ENCODE peak calls at places on chromosomes 11 and 22, in five cellular contexts. One of them, this sample, is unnamed.

GRCh38 chr11:117820516-117820915 is 4.0 kb downstream of the FXYD2 start:
- DNase-seq in A549: no peak
- DNase-seq in AG08395: no peak
- DNase-seq in activated naive CD8-positive, alpha-beta T cell treated with anti-CD3 and anti-CD28 coated beads, Interleukin-2, amount 10 ng/mL, durations not matched to agents 7 days and 5 days: no peak
- DNase-seq in NB4: no peak
- DNase-seq in this sample: no peak

GRCh38 chr11:131880279-131880678 is 509.9 kb downstream of the NTM start:
- DNase-seq in activated naive CD8-positive, alpha-beta T cell treated with anti-CD3 and anti-CD28 coated beads, Interleukin-2, amount 10 ng/mL, durations not matched to agents 7 days and 5 days: no peak
- DNase-seq in A549: no peak
- DNase-seq in AG08395: no peak
- DNase-seq in NB4: no peak
- DNase-seq in this sample: no peak

GRCh38 chr22:41356430-41357028 is 25.2 kb upstream of the TEF start:
- DNase-seq in activated naive CD8-positive, alpha-beta T cell treated with anti-CD3 and anti-CD28 coated beads, Interleukin-2, amount 10 ng/mL, durations not matched to agents 7 days and 5 days: no peak
- DNase-seq in A549: no peak
- DNase-seq in NB4: no peak
- DNase-seq in AG08395: no peak
- DNase-seq in this sample: no peak

GRCh38 chr11:119115484-119116234 is 5.7 kb upstream of the HINFP start:
- DNase-seq in activated naive CD8-positive, alpha-beta T cell treated with anti-CD3 and anti-CD28 coated beads, Interleukin-2, amount 10 ng/mL, durations not matched to agents 7 days and 5 days: peak
- DNase-seq in A549: no peak
- DNase-seq in NB4: no peak
- DNase-seq in AG08395: no peak
- DNase-seq in this sample: no peak

GRCh38 chr11:124900464-124900863 is 2.8 kb upstream of the ROBO4 start:
- DNase-seq in activated naive CD8-positive, alpha-beta T cell treated with anti-CD3 and anti-CD28 coated beads, Interleukin-2, amount 10 ng/mL, durations not matched to agents 7 days and 5 days: no peak
- DNase-seq in A549: peak
- DNase-seq in AG08395: peak
- DNase-seq in NB4: no peak
- DNase-seq in this sample: no peak

GRCh38 chr22:35230839-35231584 is 26.3 kb upstream of the HMGXB4 start:
- DNase-seq in A549: peak
- DNase-seq in activated naive CD8-positive, alpha-beta T cell treated with anti-CD3 and anti-CD28 coated beads, Interleukin-2, amount 10 ng/mL, durations not matched to agents 7 days and 5 days: no peak
- DNase-seq in NB4: peak
- DNase-seq in AG08395: no peak
- DNase-seq in this sample: peak

GRCh38 chr11:64036081-64037026 is 623 bp downstream of the FLRT1 start:
- DNase-seq in activated naive CD8-positive, alpha-beta T cell treated with anti-CD3 and anti-CD28 coated beads, Interleukin-2, amount 10 ng/mL, durations not matched to agents 7 days and 5 days: no peak
- DNase-seq in NB4: peak
- DNase-seq in A549: no peak
- DNase-seq in AG08395: peak
- DNase-seq in this sample: no peak

GRCh38 chr11:94664336-94664735 is 97.2 kb downstream of the PIWIL4 start:
- DNase-seq in A549: peak
- DNase-seq in AG08395: peak
- DNase-seq in activated naive CD8-positive, alpha-beta T cell treated with anti-CD3 and anti-CD28 coated beads, Interleukin-2, amount 10 ng/mL, durations not matched to agents 7 days and 5 days: no peak
- DNase-seq in NB4: no peak
- DNase-seq in this sample: no peak

GRCh38 chr11:114075891-114076441 is 16.5 kb downstream of the ZBTB16 start:
- DNase-seq in activated naive CD8-positive, alpha-beta T cell treated with anti-CD3 and anti-CD28 coated beads, Interleukin-2, amount 10 ng/mL, durations not matched to agents 7 days and 5 days: no peak
- DNase-seq in NB4: peak
- DNase-seq in A549: peak
- DNase-seq in AG08395: peak
- DNase-seq in this sample: no peak

GRCh38 chr22:29780781-29781676 is 13.9 kb downstream of the UQCR10 start:
- DNase-seq in A549: no peak
- DNase-seq in NB4: no peak
- DNase-seq in AG08395: peak
- DNase-seq in activated naive CD8-positive, alpha-beta T cell treated with anti-CD3 and anti-CD28 coated beads, Interleukin-2, amount 10 ng/mL, durations not matched to agents 7 days and 5 days: no peak
- DNase-seq in this sample: no peak

GRCh38 chr11:114563077-114563476 is 3.4 kb upstream of the NXPE1 start:
- DNase-seq in AG08395: no peak
- DNase-seq in NB4: no peak
- DNase-seq in A549: peak
- DNase-seq in activated naive CD8-positive, alpha-beta T cell treated with anti-CD3 and anti-CD28 coated beads, Interleukin-2, amount 10 ng/mL, durations not matched to agents 7 days and 5 days: no peak
- DNase-seq in this sample: no peak

GRCh38 chr11:75240381-75241035 is at the start of gene TPBGL:
- DNase-seq in activated naive CD8-positive, alpha-beta T cell treated with anti-CD3 and anti-CD28 coated beads, Interleukin-2, amount 10 ng/mL, durations not matched to agents 7 days and 5 days: no peak
- DNase-seq in NB4: no peak
- DNase-seq in A549: no peak
- DNase-seq in AG08395: no peak
- DNase-seq in this sample: peak

GRCh38 chr22:49191506-49191980 is 636.1 kb downstream of the BRD1 start:
- DNase-seq in A549: no peak
- DNase-seq in NB4: no peak
- DNase-seq in activated naive CD8-positive, alpha-beta T cell treated with anti-CD3 and anti-CD28 coated beads, Interleukin-2, amount 10 ng/mL, durations not matched to agents 7 days and 5 days: no peak
- DNase-seq in AG08395: no peak
- DNase-seq in this sample: no peak

GRCh38 chr22:46408568-46409506 is 73.3 kb downstream of the TRMU start:
- DNase-seq in NB4: no peak
- DNase-seq in activated naive CD8-positive, alpha-beta T cell treated with anti-CD3 and anti-CD28 coated beads, Interleukin-2, amount 10 ng/mL, durations not matched to agents 7 days and 5 days: no peak
- DNase-seq in A549: no peak
- DNase-seq in AG08395: no peak
- DNase-seq in this sample: no peak

GRCh38 chr11:83063073-83063754 is 8.5 kb downstream of the RAB30 start:
- DNase-seq in A549: no peak
- DNase-seq in activated naive CD8-positive, alpha-beta T cell treated with anti-CD3 and anti-CD28 coated beads, Interleukin-2, amount 10 ng/mL, durations not matched to agents 7 days and 5 days: no peak
- DNase-seq in NB4: peak
- DNase-seq in AG08395: peak
- DNase-seq in this sample: no peak

GRCh38 chr11:85643255-85643654 is 4.5 kb upstream of the TMEM126A start:
- DNase-seq in A549: no peak
- DNase-seq in AG08395: no peak
- DNase-seq in NB4: no peak
- DNase-seq in activated naive CD8-positive, alpha-beta T cell treated with anti-CD3 and anti-CD28 coated beads, Interleukin-2, amount 10 ng/mL, durations not matched to agents 7 days and 5 days: no peak
- DNase-seq in this sample: no peak

GRCh38 chr11:75073459-75074190 is 23.1 kb downstream of the OR2AT4 start:
- DNase-seq in A549: no peak
- DNase-seq in activated naive CD8-positive, alpha-beta T cell treated with anti-CD3 and anti-CD28 coated beads, Interleukin-2, amount 10 ng/mL, durations not matched to agents 7 days and 5 days: no peak
- DNase-seq in NB4: no peak
- DNase-seq in AG08395: no peak
- DNase-seq in this sample: no peak

GRCh38 chr22:37681001-37681424 is 5.1 kb upstream of the NOL12 start:
- DNase-seq in AG08395: peak
- DNase-seq in A549: no peak
- DNase-seq in activated naive CD8-positive, alpha-beta T cell treated with anti-CD3 and anti-CD28 coated beads, Interleukin-2, amount 10 ng/mL, durations not matched to agents 7 days and 5 days: no peak
- DNase-seq in NB4: peak
- DNase-seq in this sample: no peak

GRCh38 chr22:50269573-50270301 is 443 bp downstream of the MAPK11 start:
- DNase-seq in activated naive CD8-positive, alpha-beta T cell treated with anti-CD3 and anti-CD28 coated beads, Interleukin-2, amount 10 ng/mL, durations not matched to agents 7 days and 5 days: peak
- DNase-seq in A549: no peak
- DNase-seq in AG08395: peak
- DNase-seq in NB4: peak
- DNase-seq in this sample: peak

GRCh38 chr11:127677813-127678212 is 677.2 kb upstream of the KIRREL3 start:
- DNase-seq in A549: no peak
- DNase-seq in activated naive CD8-positive, alpha-beta T cell treated with anti-CD3 and anti-CD28 coated beads, Interleukin-2, amount 10 ng/mL, durations not matched to agents 7 days and 5 days: no peak
- DNase-seq in NB4: no peak
- DNase-seq in AG08395: no peak
- DNase-seq in this sample: no peak

GRCh38 chr11:579830-580601 is 3.7 kb downstream of the PHRF1 start:
- DNase-seq in NB4: no peak
- DNase-seq in activated naive CD8-positive, alpha-beta T cell treated with anti-CD3 and anti-CD28 coated beads, Interleukin-2, amount 10 ng/mL, durations not matched to agents 7 days and 5 days: no peak
- DNase-seq in A549: no peak
- DNase-seq in AG08395: no peak
- DNase-seq in this sample: no peak

GRCh38 chr11:109363682-109364081 is 58.3 kb upstream of the C11orf87 start:
- DNase-seq in activated naive CD8-positive, alpha-beta T cell treated with anti-CD3 and anti-CD28 coated beads, Interleukin-2, amount 10 ng/mL, durations not matched to agents 7 days and 5 days: no peak
- DNase-seq in AG08395: no peak
- DNase-seq in NB4: no peak
- DNase-seq in A549: no peak
- DNase-seq in this sample: no peak

GRCh38 chr11:65290448-65291165 is 24.1 kb upstream of the CDC42EP2 start:
- DNase-seq in AG08395: peak
- DNase-seq in activated naive CD8-positive, alpha-beta T cell treated with anti-CD3 and anti-CD28 coated beads, Interleukin-2, amount 10 ng/mL, durations not matched to agents 7 days and 5 days: no peak
- DNase-seq in NB4: peak
- DNase-seq in A549: peak
- DNase-seq in this sample: no peak

GRCh38 chr11:96228472-96228871 is 114.5 kb downstream of the MAML2 start:
- DNase-seq in A549: peak
- DNase-seq in activated naive CD8-positive, alpha-beta T cell treated with anti-CD3 and anti-CD28 coated beads, Interleukin-2, amount 10 ng/mL, durations not matched to agents 7 days and 5 days: no peak
- DNase-seq in AG08395: peak
- DNase-seq in NB4: no peak
- DNase-seq in this sample: peak

GRCh38 chr11:12222099-12222751 is 111.8 kb downstream of the MICAL2 start:
- DNase-seq in NB4: peak
- DNase-seq in A549: no peak
- DNase-seq in activated naive CD8-positive, alpha-beta T cell treated with anti-CD3 and anti-CD28 coated beads, Interleukin-2, amount 10 ng/mL, durations not matched to agents 7 days and 5 days: no peak
- DNase-seq in AG08395: no peak
- DNase-seq in this sample: no peak

GRCh38 chr11:65899356-65900124 is 648 bp downstream of the FOSL1 start:
- DNase-seq in activated naive CD8-positive, alpha-beta T cell treated with anti-CD3 and anti-CD28 coated beads, Interleukin-2, amount 10 ng/mL, durations not matched to agents 7 days and 5 days: peak
- DNase-seq in A549: peak
- DNase-seq in NB4: peak
- DNase-seq in AG08395: peak
- DNase-seq in this sample: no peak

GRCh38 chr11:35593143-35593542 is 25.1 kb upstream of the FJX1 start:
- DNase-seq in activated naive CD8-positive, alpha-beta T cell treated with anti-CD3 and anti-CD28 coated beads, Interleukin-2, amount 10 ng/mL, durations not matched to agents 7 days and 5 days: no peak
- DNase-seq in AG08395: peak
- DNase-seq in NB4: no peak
- DNase-seq in A549: no peak
- DNase-seq in this sample: no peak

GRCh38 chr11:71482746-71483364 is 29.9 kb downstream of the NADSYN1 start:
- DNase-seq in activated naive CD8-positive, alpha-beta T cell treated with anti-CD3 and anti-CD28 coated beads, Interleukin-2, amount 10 ng/mL, durations not matched to agents 7 days and 5 days: no peak
- DNase-seq in NB4: no peak
- DNase-seq in A549: no peak
- DNase-seq in AG08395: no peak
- DNase-seq in this sample: no peak

GRCh38 chr11:14364322-14364721 is 5.3 kb upstream of the RRAS2 start:
- DNase-seq in AG08395: no peak
- DNase-seq in activated naive CD8-positive, alpha-beta T cell treated with anti-CD3 and anti-CD28 coated beads, Interleukin-2, amount 10 ng/mL, durations not matched to agents 7 days and 5 days: no peak
- DNase-seq in A549: no peak
- DNase-seq in NB4: no peak
- DNase-seq in this sample: no peak

GRCh38 chr11:31646206-31646605 is 136.6 kb downstream of the ELP4 start:
- DNase-seq in NB4: no peak
- DNase-seq in AG08395: no peak
- DNase-seq in A549: peak
- DNase-seq in activated naive CD8-positive, alpha-beta T cell treated with anti-CD3 and anti-CD28 coated beads, Interleukin-2, amount 10 ng/mL, durations not matched to agents 7 days and 5 days: no peak
- DNase-seq in this sample: no peak

GRCh38 chr11:87462171-87462570 is 424.4 kb downstream of the TMEM135 start:
- DNase-seq in activated naive CD8-positive, alpha-beta T cell treated with anti-CD3 and anti-CD28 coated beads, Interleukin-2, amount 10 ng/mL, durations not matched to agents 7 days and 5 days: no peak
- DNase-seq in A549: no peak
- DNase-seq in NB4: no peak
- DNase-seq in AG08395: no peak
- DNase-seq in this sample: no peak